ENCODE peak calls at places on chromosome 4, in seven cellular contexts. One of them, this sample, is unnamed.

GRCh38 chr4:77284036-77284435 is 127.0 kb downstream of the CCNG2 start:
- DNase-seq in brain microvascular endothelial cell: no peak
- DNase-seq in IMR-90: no peak
- DNase-seq in GM12864: no peak
- DNase-seq in epithelial cell of esophagus: peak
- DNase-seq in dorsolateral prefrontal cortex: no peak
- DNase-seq in chondrocyte: no peak
- DNase-seq in this sample: no peak

GRCh38 chr4:184347251-184348239 is 126.8 kb downstream of the IRF2 start:
- DNase-seq in brain microvascular endothelial cell: peak
- DNase-seq in IMR-90: peak
- DNase-seq in GM12864: peak
- DNase-seq in epithelial cell of esophagus: peak
- DNase-seq in dorsolateral prefrontal cortex: no peak
- DNase-seq in chondrocyte: no peak
- DNase-seq in this sample: no peak

GRCh38 chr4:38818441-38818976 is 13.9 kb upstream of the TLR1 start:
- DNase-seq in brain microvascular endothelial cell: no peak
- DNase-seq in IMR-90: no peak
- DNase-seq in GM12864: no peak
- DNase-seq in epithelial cell of esophagus: peak
- DNase-seq in dorsolateral prefrontal cortex: no peak
- DNase-seq in chondrocyte: no peak
- DNase-seq in this sample: no peak

GRCh38 chr4:1036095-1036494 is 24.7 kb downstream of the FGFRL1 start:
- DNase-seq in brain microvascular endothelial cell: no peak
- DNase-seq in IMR-90: no peak
- DNase-seq in GM12864: no peak
- DNase-seq in epithelial cell of esophagus: no peak
- DNase-seq in dorsolateral prefrontal cortex: no peak
- DNase-seq in chondrocyte: no peak
- DNase-seq in this sample: no peak

GRCh38 chr4:94290245-94290644 is 52.4 kb downstream of the HPGDS start:
- DNase-seq in brain microvascular endothelial cell: no peak
- DNase-seq in IMR-90: no peak
- DNase-seq in GM12864: no peak
- DNase-seq in epithelial cell of esophagus: no peak
- DNase-seq in dorsolateral prefrontal cortex: no peak
- DNase-seq in chondrocyte: no peak
- DNase-seq in this sample: no peak

GRCh38 chr4:146814736-146815135 is 130.9 kb downstream of the TTC29 start:
- DNase-seq in brain microvascular endothelial cell: no peak
- DNase-seq in IMR-90: no peak
- DNase-seq in GM12864: no peak
- DNase-seq in epithelial cell of esophagus: no peak
- DNase-seq in dorsolateral prefrontal cortex: no peak
- DNase-seq in chondrocyte: no peak
- DNase-seq in this sample: no peak

GRCh38 chr4:108795733-108796132 is 32.9 kb upstream of the ETNPPL start:
- DNase-seq in brain microvascular endothelial cell: no peak
- DNase-seq in IMR-90: no peak
- DNase-seq in GM12864: no peak
- DNase-seq in epithelial cell of esophagus: no peak
- DNase-seq in dorsolateral prefrontal cortex: no peak
- DNase-seq in chondrocyte: no peak
- DNase-seq in this sample: no peak

GRCh38 chr4:30855232-30855631 is 135.1 kb downstream of the PCDH7 start:
- DNase-seq in brain microvascular endothelial cell: no peak
- DNase-seq in IMR-90: no peak
- DNase-seq in GM12864: no peak
- DNase-seq in epithelial cell of esophagus: no peak
- DNase-seq in dorsolateral prefrontal cortex: no peak
- DNase-seq in chondrocyte: no peak
- DNase-seq in this sample: no peak

GRCh38 chr4:145179201-145179860 is 1.1 kb downstream of the OTUD4 start:
- DNase-seq in brain microvascular endothelial cell: peak
- DNase-seq in IMR-90: peak
- DNase-seq in GM12864: peak
- DNase-seq in epithelial cell of esophagus: peak
- DNase-seq in dorsolateral prefrontal cortex: peak
- DNase-seq in chondrocyte: no peak
- DNase-seq in this sample: peak

GRCh38 chr4:138114434-138114833 is 127.7 kb downstream of the SLC7A11 start:
- DNase-seq in brain microvascular endothelial cell: no peak
- DNase-seq in IMR-90: peak
- DNase-seq in GM12864: peak
- DNase-seq in epithelial cell of esophagus: no peak
- DNase-seq in dorsolateral prefrontal cortex: no peak
- DNase-seq in chondrocyte: no peak
- DNase-seq in this sample: no peak

GRCh38 chr4:123826896-123827295 is 430.3 kb downstream of the SPRY1 start:
- DNase-seq in brain microvascular endothelial cell: peak
- DNase-seq in IMR-90: peak
- DNase-seq in GM12864: no peak
- DNase-seq in epithelial cell of esophagus: peak
- DNase-seq in dorsolateral prefrontal cortex: no peak
- DNase-seq in chondrocyte: no peak
- DNase-seq in this sample: peak

GRCh38 chr4:188841523-188841922 is 702.3 kb downstream of the TRIML1 start:
- DNase-seq in brain microvascular endothelial cell: no peak
- DNase-seq in IMR-90: no peak
- DNase-seq in GM12864: no peak
- DNase-seq in epithelial cell of esophagus: no peak
- DNase-seq in dorsolateral prefrontal cortex: no peak
- DNase-seq in chondrocyte: no peak
- DNase-seq in this sample: peak

GRCh38 chr4:169243808-169244207 is 26.9 kb downstream of the SH3RF1 start:
- DNase-seq in brain microvascular endothelial cell: peak
- DNase-seq in IMR-90: peak
- DNase-seq in GM12864: no peak
- DNase-seq in epithelial cell of esophagus: peak
- DNase-seq in dorsolateral prefrontal cortex: no peak
- DNase-seq in chondrocyte: no peak
- DNase-seq in this sample: peak

GRCh38 chr4:100986360-100986868 is 360.9 kb downstream of the PPP3CA start:
- DNase-seq in brain microvascular endothelial cell: peak
- DNase-seq in IMR-90: no peak
- DNase-seq in GM12864: no peak
- DNase-seq in epithelial cell of esophagus: no peak
- DNase-seq in dorsolateral prefrontal cortex: no peak
- DNase-seq in chondrocyte: no peak
- DNase-seq in this sample: no peak

GRCh38 chr4:103449285-103449684 is 251.1 kb upstream of the CENPE start:
- DNase-seq in brain microvascular endothelial cell: no peak
- DNase-seq in IMR-90: no peak
- DNase-seq in GM12864: no peak
- DNase-seq in epithelial cell of esophagus: no peak
- DNase-seq in dorsolateral prefrontal cortex: no peak
- DNase-seq in chondrocyte: no peak
- DNase-seq in this sample: no peak

GRCh38 chr4:156889616-156890594 is 81.7 kb downstream of the PDGFC start:
- DNase-seq in brain microvascular endothelial cell: peak
- DNase-seq in IMR-90: peak
- DNase-seq in GM12864: no peak
- DNase-seq in epithelial cell of esophagus: peak
- DNase-seq in dorsolateral prefrontal cortex: no peak
- DNase-seq in chondrocyte: no peak
- DNase-seq in this sample: peak

GRCh38 chr4:31539279-31540074 is 819.3 kb downstream of the PCDH7 start:
- DNase-seq in brain microvascular endothelial cell: no peak
- DNase-seq in IMR-90: no peak
- DNase-seq in GM12864: no peak
- DNase-seq in epithelial cell of esophagus: no peak
- DNase-seq in dorsolateral prefrontal cortex: no peak
- DNase-seq in chondrocyte: no peak
- DNase-seq in this sample: no peak

GRCh38 chr4:31295081-31295480 is 574.9 kb downstream of the PCDH7 start:
- DNase-seq in brain microvascular endothelial cell: no peak
- DNase-seq in IMR-90: no peak
- DNase-seq in GM12864: no peak
- DNase-seq in epithelial cell of esophagus: no peak
- DNase-seq in dorsolateral prefrontal cortex: no peak
- DNase-seq in chondrocyte: no peak
- DNase-seq in this sample: no peak

GRCh38 chr4:48025005-48025404 is 8.4 kb downstream of the NIPAL1 start:
- DNase-seq in brain microvascular endothelial cell: peak
- DNase-seq in IMR-90: peak
- DNase-seq in GM12864: no peak
- DNase-seq in epithelial cell of esophagus: peak
- DNase-seq in dorsolateral prefrontal cortex: no peak
- DNase-seq in chondrocyte: no peak
- DNase-seq in this sample: peak

GRCh38 chr4:11429646-11430045 is 952 bp upstream of the HS3ST1 start:
- DNase-seq in brain microvascular endothelial cell: no peak
- DNase-seq in IMR-90: no peak
- DNase-seq in GM12864: no peak
- DNase-seq in epithelial cell of esophagus: peak
- DNase-seq in dorsolateral prefrontal cortex: no peak
- DNase-seq in chondrocyte: no peak
- DNase-seq in this sample: no peak

GRCh38 chr4:123564758-123565346 is 168.3 kb downstream of the SPRY1 start:
- DNase-seq in brain microvascular endothelial cell: peak
- DNase-seq in IMR-90: peak
- DNase-seq in GM12864: peak
- DNase-seq in epithelial cell of esophagus: peak
- DNase-seq in dorsolateral prefrontal cortex: no peak
- DNase-seq in chondrocyte: no peak
- DNase-seq in this sample: peak

GRCh38 chr4:120809518-120809917 is 113.0 kb downstream of the PRDM5 start:
- DNase-seq in brain microvascular endothelial cell: no peak
- DNase-seq in IMR-90: no peak
- DNase-seq in GM12864: no peak
- DNase-seq in epithelial cell of esophagus: no peak
- DNase-seq in dorsolateral prefrontal cortex: no peak
- DNase-seq in chondrocyte: no peak
- DNase-seq in this sample: no peak

GRCh38 chr4:186485621-186486062 is 69.7 kb downstream of the MTNR1A start:
- DNase-seq in brain microvascular endothelial cell: no peak
- DNase-seq in IMR-90: peak
- DNase-seq in GM12864: no peak
- DNase-seq in epithelial cell of esophagus: peak
- DNase-seq in dorsolateral prefrontal cortex: no peak
- DNase-seq in chondrocyte: no peak
- DNase-seq in this sample: peak

GRCh38 chr4:140755811-140756291 is 334 bp downstream of the TBC1D9 start:
- DNase-seq in brain microvascular endothelial cell: no peak
- DNase-seq in IMR-90: peak
- DNase-seq in GM12864: no peak
- DNase-seq in epithelial cell of esophagus: peak
- DNase-seq in dorsolateral prefrontal cortex: peak
- DNase-seq in chondrocyte: peak
- DNase-seq in this sample: peak

GRCh38 chr4:5366421-5366820 is 315.1 kb downstream of the STK32B start:
- DNase-seq in brain microvascular endothelial cell: peak
- DNase-seq in IMR-90: peak
- DNase-seq in GM12864: no peak
- DNase-seq in epithelial cell of esophagus: peak
- DNase-seq in dorsolateral prefrontal cortex: no peak
- DNase-seq in chondrocyte: no peak
- DNase-seq in this sample: peak

GRCh38 chr4:94403735-94404134 is 48.0 kb upstream of the PDLIM5 start:
- DNase-seq in brain microvascular endothelial cell: no peak
- DNase-seq in IMR-90: no peak
- DNase-seq in GM12864: no peak
- DNase-seq in epithelial cell of esophagus: no peak
- DNase-seq in dorsolateral prefrontal cortex: no peak
- DNase-seq in chondrocyte: no peak
- DNase-seq in this sample: no peak

GRCh38 chr4:9947168-9948062 is 73.9 kb downstream of the SLC2A9 start:
- DNase-seq in brain microvascular endothelial cell: no peak
- DNase-seq in IMR-90: no peak
- DNase-seq in GM12864: no peak
- DNase-seq in epithelial cell of esophagus: no peak
- DNase-seq in dorsolateral prefrontal cortex: no peak
- DNase-seq in chondrocyte: no peak
- DNase-seq in this sample: no peak

GRCh38 chr4:158769175-158769831 is 477 bp downstream of the FNIP2 start:
- DNase-seq in brain microvascular endothelial cell: no peak
- DNase-seq in IMR-90: no peak
- DNase-seq in GM12864: no peak
- DNase-seq in epithelial cell of esophagus: peak
- DNase-seq in dorsolateral prefrontal cortex: peak
- DNase-seq in chondrocyte: no peak
- DNase-seq in this sample: no peak

GRCh38 chr4:183183906-183184535 is 85.0 kb downstream of the WWC2 start:
- DNase-seq in brain microvascular endothelial cell: no peak
- DNase-seq in IMR-90: no peak
- DNase-seq in GM12864: no peak
- DNase-seq in epithelial cell of esophagus: no peak
- DNase-seq in dorsolateral prefrontal cortex: no peak
- DNase-seq in chondrocyte: no peak
- DNase-seq in this sample: no peak

GRCh38 chr4:54708339-54709279 is 50.9 kb downstream of the KIT start:
- DNase-seq in brain microvascular endothelial cell: no peak
- DNase-seq in IMR-90: no peak
- DNase-seq in GM12864: no peak
- DNase-seq in epithelial cell of esophagus: no peak
- DNase-seq in dorsolateral prefrontal cortex: no peak
- DNase-seq in chondrocyte: no peak
- DNase-seq in this sample: no peak
- TF ChIP-seq CTCF in brain microvascular endothelial cell: no peak
- TF ChIP-seq CTCF in IMR-90: no peak
- TF ChIP-seq CTCF in GM12864: no peak
- TF ChIP-seq CTCF in epithelial cell of esophagus: no peak
- TF ChIP-seq CTCF in dorsolateral prefrontal cortex: no peak
- TF ChIP-seq CTCF in chondrocyte: no peak
- TF ChIP-seq CTCF in this sample: no peak

GRCh38 chr4:86653237-86653865 is 59.2 kb downstream of the PTPN13 start:
- DNase-seq in brain microvascular endothelial cell: no peak
- DNase-seq in IMR-90: no peak
- DNase-seq in GM12864: no peak
- DNase-seq in epithelial cell of esophagus: no peak
- DNase-seq in dorsolateral prefrontal cortex: no peak
- DNase-seq in chondrocyte: no peak
- DNase-seq in this sample: no peak
- TF ChIP-seq CTCF in brain microvascular endothelial cell: peak
- TF ChIP-seq CTCF in IMR-90: peak
- TF ChIP-seq CTCF in GM12864: peak
- TF ChIP-seq CTCF in epithelial cell of esophagus: peak
- TF ChIP-seq CTCF in dorsolateral prefrontal cortex: no peak
- TF ChIP-seq CTCF in chondrocyte: peak
- TF ChIP-seq CTCF in this sample: peak

DNA sequence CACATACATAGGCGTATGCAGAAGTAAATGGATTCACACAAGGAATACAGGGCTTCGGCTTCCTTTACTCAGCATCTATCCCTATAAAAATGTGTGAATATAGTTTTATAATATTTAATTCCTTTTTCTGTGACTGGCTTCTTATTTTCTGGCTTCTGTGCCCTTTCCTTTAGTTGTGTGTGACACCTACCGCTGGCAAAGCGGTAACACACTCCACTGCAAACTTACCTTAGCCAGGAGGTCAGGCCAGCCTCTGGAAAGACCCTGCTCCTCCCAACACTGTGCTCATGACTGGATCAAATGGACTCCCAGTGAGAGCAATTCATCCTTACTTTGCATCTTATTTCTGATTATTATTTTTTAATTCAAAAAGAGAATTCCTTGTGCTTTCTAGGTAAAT is 244.2 kb downstream of the ANK2 start:
- DNase-seq in brain microvascular endothelial cell: no peak
- DNase-seq in IMR-90: no peak
- DNase-seq in GM12864: no peak
- DNase-seq in epithelial cell of esophagus: no peak
- DNase-seq in dorsolateral prefrontal cortex: no peak
- DNase-seq in chondrocyte: no peak
- DNase-seq in this sample: peak
- TF ChIP-seq CTCF in brain microvascular endothelial cell: peak
- TF ChIP-seq CTCF in IMR-90: no peak
- TF ChIP-seq CTCF in GM12864: no peak
- TF ChIP-seq CTCF in epithelial cell of esophagus: no peak
- TF ChIP-seq CTCF in dorsolateral prefrontal cortex: no peak
- TF ChIP-seq CTCF in chondrocyte: peak
- TF ChIP-seq CTCF in this sample: peak

GRCh38 chr4:89482926-89483595 is 175.5 kb upstream of the GPRIN3 start:
- DNase-seq in brain microvascular endothelial cell: no peak
- DNase-seq in IMR-90: no peak
- DNase-seq in GM12864: no peak
- DNase-seq in epithelial cell of esophagus: peak
- DNase-seq in dorsolateral prefrontal cortex: no peak
- DNase-seq in chondrocyte: no peak
- DNase-seq in this sample: no peak
- TF ChIP-seq CTCF in brain microvascular endothelial cell: no peak
- TF ChIP-seq CTCF in IMR-90: no peak
- TF ChIP-seq CTCF in GM12864: no peak
- TF ChIP-seq CTCF in epithelial cell of esophagus: no peak
- TF ChIP-seq CTCF in dorsolateral prefrontal cortex: no peak
- TF ChIP-seq CTCF in chondrocyte: no peak
- TF ChIP-seq CTCF in this sample: no peak